ENCODE peak calls at places on chromosomes 11 and 22, in six cellular contexts. K is brain microvascular endothelial cell, J is K562, Z is ovary, Y is dorsolateral prefrontal cortex, E is lower lobe of right lung. Q is an unnamed sample.

GRCh38 chr11:128492903-128493569 is 94.3 kb downstream of the ETS1 start:
- DNase-seq in K (no peak), J (no peak), Z (no peak), Y (no peak), E (no peak), Q (no peak)

GRCh38 chr22:42814215-42814614 is 42.9 kb downstream of the ARFGAP3 start:
- DNase-seq in K (no peak), J (no peak), Z (no peak), Y (no peak), E (no peak), Q (no peak)

GRCh38 chr22:30267382-30268302 is 991 bp upstream of the OSM start:
- DNase-seq in K (no peak), J (no peak), Z (no peak), Y (no peak), E (peak), Q (no peak)

GRCh38 chr11:65538232-65538914 is 13.5 kb downstream of the SCYL1 start:
- DNase-seq in K (no peak), J (no peak), Z (peak), Y (no peak), E (no peak), Q (no peak)

GRCh38 chr11:35087648-35088047 is 51.3 kb upstream of the CD44 start:
- DNase-seq in K (no peak), J (no peak), Z (no peak), Y (no peak), E (no peak), Q (no peak)

GRCh38 chr11:73397468-73398131 is 21.4 kb downstream of the RELT start:
- DNase-seq in K (no peak), J (no peak), Z (peak), Y (peak), E (no peak), Q (no peak)

GRCh38 chr11:2099523-2100316 is 39.5 kb downstream of the IGF2 start:
- DNase-seq in K (no peak), J (no peak), Z (peak), Y (peak), E (peak), Q (no peak)

GRCh38 chr11:72634016-72634415 is 40.2 kb downstream of the PDE2A start:
- DNase-seq in K (no peak), J (no peak), Z (no peak), Y (no peak), E (no peak), Q (no peak)

GRCh38 chr11:57800444-57801184 is 39.0 kb downstream of the CTNND1 start:
- DNase-seq in K (peak), J (peak), Z (no peak), Y (no peak), E (no peak), Q (no peak)

GRCh38 chr11:86388198-86388597 is 13.5 kb downstream of the CCDC81 start:
- DNase-seq in K (no peak), J (no peak), Z (no peak), Y (no peak), E (no peak), Q (no peak)

GRCh38 chr11:20369816-20370215 is 6.3 kb downstream of the HTATIP2 start:
- DNase-seq in K (no peak), J (peak), Z (no peak), Y (no peak), E (no peak), Q (no peak)

GRCh38 chr11:106397787-106398355 is 320.4 kb downstream of the AASDHPPT start:
- DNase-seq in K (no peak), J (no peak), Z (no peak), Y (no peak), E (no peak), Q (no peak)

GRCh38 chr11:12200359-12201015 is 90.1 kb downstream of the MICAL2 start:
- DNase-seq in K (peak), J (peak), Z (peak), Y (no peak), E (no peak), Q (peak)

GRCh38 chr11:88709567-88709966 is 356.2 kb downstream of the GRM5 start:
- DNase-seq in K (no peak), J (no peak), Z (no peak), Y (peak), E (no peak), Q (no peak)

GRCh38 chr22:42895087-42895486 is 38.0 kb upstream of the ARFGAP3 start:
- DNase-seq in K (no peak), J (no peak), Z (no peak), Y (no peak), E (no peak), Q (no peak)

GRCh38 chr11:129853508-129854228 is 38.0 kb downstream of the TMEM45B start:
- DNase-seq in K (no peak), J (no peak), Z (peak), Y (no peak), E (peak), Q (no peak)

GRCh38 chr11:131025421-131026126 is 109.3 kb upstream of the SNX19 start:
- DNase-seq in K (no peak), J (no peak), Z (no peak), Y (no peak), E (no peak), Q (no peak)

GRCh38 chr11:131027501-131027900 is 111.2 kb upstream of the SNX19 start:
- DNase-seq in K (no peak), J (no peak), Z (no peak), Y (no peak), E (no peak), Q (no peak)

DNA sequence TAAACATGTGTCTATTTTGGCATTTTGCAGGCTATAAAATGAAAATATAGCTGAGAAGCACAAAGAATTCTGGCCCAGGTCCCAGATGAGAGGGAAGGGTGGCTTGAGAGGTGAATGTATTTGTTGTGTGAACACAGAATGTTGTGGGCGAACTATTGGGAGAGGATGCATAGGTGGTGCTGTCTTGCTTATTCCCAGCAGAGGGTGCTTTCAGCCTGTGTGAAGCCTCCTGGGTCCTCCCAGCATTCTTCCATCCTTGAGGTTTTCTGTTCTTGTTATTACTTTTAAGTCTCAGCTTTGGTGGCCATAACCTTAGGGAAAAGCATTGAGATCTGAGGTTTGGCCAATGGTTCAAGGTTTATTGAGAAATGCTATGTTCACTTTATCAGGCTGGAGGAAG is 108.7 kb upstream of the SNX19 start:
- DNase-seq in K (peak), J (peak), Z (no peak), Y (no peak), E (no peak), Q (no peak)
- TF ChIP-seq CTCF in K (peak), J (peak), Z (no peak), Y (peak), E (no peak), Q (no peak)

GRCh38 chr22:41257696-41258095 is 17.0 kb upstream of the CHADL start:
- DNase-seq in K (no peak), J (no peak), Z (no peak), Y (no peak), E (no peak), Q (no peak)
- H3K4me3 ChIP-seq in K (no peak), J (no peak), Z (no peak), Y (no peak), E (no peak), Q (no peak)

DNA sequence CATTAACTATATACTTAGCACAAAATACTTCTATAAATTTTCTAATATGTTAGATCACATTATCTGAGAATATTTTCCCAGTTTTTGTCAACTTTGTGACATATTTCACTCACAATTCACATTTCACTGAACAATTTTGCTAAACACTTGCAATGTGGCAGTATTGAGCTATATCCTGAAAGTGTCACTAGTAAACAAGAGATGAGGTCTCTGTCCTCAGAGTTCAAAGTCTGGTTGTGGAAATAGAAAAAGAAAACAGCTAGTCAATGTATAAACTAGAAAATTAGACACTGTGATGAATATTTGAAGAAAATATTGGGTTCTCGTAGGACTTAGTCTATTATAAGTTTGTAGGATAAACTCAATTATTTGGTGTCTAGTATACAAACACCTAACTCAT is 87.4 kb upstream of the CHORDC1 start:
- DNase-seq in K (no peak), J (no peak), Z (no peak), Y (no peak), E (no peak), Q (no peak)
- TF ChIP-seq CTCF in K (no peak), J (no peak), Z (no peak), Y (no peak), E (no peak), Q (no peak)

GRCh38 chr11:46330154-46330886 is 16.9 kb upstream of the DGKZ start:
- DNase-seq in K (no peak), J (no peak), Z (no peak), Y (no peak), E (no peak), Q (no peak)
- H3K4me3 ChIP-seq in K (no peak), J (no peak), Z (no peak), Y (peak), E (no peak), Q (no peak)

GRCh38 chr11:95293116-95293515 is 62.1 kb upstream of the SESN3 start:
- DNase-seq in K (no peak), J (no peak), Z (no peak), Y (no peak), E (no peak), Q (no peak)
- TF ChIP-seq CTCF in K (no peak), J (no peak), Z (no peak), Y (no peak), E (no peak), Q (no peak)

DNA sequence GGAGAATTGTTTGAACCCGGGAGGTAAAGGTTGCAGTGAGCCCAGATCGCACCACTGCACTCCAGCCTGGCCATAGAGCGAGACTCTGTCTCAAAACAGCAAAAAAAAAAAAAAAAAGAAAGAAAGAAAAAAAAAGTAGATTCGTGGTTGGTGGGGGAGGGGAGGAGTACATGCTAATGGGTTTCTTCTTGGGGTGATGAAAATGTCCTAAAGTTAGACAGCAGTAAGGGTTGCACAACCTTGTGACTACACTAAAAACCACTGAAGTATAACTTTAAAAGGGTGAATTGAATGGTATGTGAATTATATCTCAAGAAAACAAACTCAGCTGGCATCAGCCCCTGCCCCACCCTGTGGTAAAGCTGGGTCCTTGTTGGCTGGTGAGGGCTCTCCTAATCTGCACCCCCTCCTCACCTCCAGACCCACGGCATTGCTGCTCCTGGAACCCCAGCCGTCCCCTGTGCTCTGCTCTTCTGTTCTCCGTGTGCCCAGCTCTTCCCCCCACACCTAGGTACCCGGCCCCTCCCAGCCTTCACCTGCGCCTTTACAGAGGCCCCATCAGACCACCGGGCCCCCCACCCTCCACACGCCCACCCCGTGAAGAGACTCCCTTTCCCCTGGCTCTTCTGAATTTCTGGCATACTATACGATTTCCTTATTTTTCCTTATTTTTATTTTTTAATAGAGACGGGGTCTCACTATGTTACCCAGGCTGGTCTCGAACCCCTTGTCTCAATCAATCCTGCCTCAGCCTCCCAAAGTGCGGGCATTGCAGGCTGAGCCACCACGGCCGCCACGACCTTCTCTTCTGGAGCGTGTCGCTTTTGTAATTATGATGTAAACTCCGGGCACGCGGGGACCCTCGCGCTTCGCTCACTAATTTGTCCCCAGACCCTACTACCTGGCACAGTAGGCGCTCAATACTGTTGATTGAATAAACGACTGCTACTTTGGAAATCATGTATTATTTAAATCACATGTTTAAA is 927 bp upstream of the FADD start:
- DNase-seq in K (no peak), J (no peak), Z (no peak), Y (no peak), E (peak), Q (no peak)
- H3K4me3 ChIP-seq in K (peak), J (no peak), Z (peak), Y (peak), E (peak), Q (peak)

GRCh38 chr22:36406721-36407120 is 19.0 kb upstream of the MYH9 start:
- DNase-seq in K (no peak), J (no peak), Z (no peak), Y (no peak), E (no peak), Q (no peak)

GRCh38 chr22:36413022-36413770 is 25.4 kb upstream of the MYH9 start:
- DNase-seq in K (no peak), J (no peak), Z (no peak), Y (no peak), E (no peak), Q (no peak)

GRCh38 chr22:36411589-36412258 is 24.0 kb upstream of the MYH9 start:
- DNase-seq in K (no peak), J (no peak), Z (no peak), Y (no peak), E (no peak), Q (no peak)

GRCh38 chr22:36409067-36409466 is 21.3 kb upstream of the MYH9 start:
- DNase-seq in K (no peak), J (no peak), Z (no peak), Y (no peak), E (no peak), Q (no peak)

DNA sequence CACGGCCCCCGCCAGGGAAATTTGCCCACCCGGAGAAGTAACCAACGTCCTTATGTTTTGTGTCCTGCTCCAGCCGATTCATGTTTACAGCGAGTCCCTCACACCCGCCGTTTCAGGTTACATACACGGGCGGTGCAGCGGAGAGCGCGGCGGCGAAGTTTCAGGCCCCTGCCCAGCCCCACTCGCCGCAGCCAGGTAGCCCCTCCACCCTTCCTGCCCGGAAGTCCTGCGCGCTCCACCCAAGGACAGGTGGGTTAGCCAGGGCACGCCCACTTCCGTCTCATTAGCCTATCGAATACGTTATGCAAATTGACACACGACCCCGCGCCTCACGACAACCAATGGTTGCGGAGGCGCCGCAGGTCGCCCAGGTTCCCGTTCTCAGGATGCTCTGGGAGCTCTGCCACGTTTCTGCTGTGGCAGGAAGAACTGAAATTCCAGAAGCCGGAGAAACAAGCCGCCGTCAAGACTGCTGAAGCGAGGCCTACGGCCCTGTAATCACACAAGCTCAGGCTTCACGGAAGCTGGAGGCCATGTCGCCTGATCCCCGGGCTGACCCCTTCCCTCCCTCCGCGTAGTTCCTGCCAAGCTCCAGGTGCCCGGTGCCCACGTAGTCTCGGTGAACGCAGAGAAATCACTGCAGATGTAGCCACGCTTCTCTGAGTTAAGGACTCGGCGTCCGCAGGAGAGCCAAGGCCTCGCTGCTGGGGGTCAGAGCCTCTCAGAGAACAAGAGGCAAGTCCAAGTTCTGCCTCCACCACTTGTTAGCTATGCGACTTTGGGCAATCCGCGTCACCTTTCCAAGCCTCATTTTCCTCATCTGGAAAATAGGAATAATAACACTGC is 22.4 kb upstream of the MYH9 start:
- DNase-seq in K (no peak), J (peak), Z (peak), Y (peak), E (peak), Q (peak)
- TF ChIP-seq CTCF in K (peak), J (no peak), Z (no peak), Y (no peak), E (no peak), Q (no peak)

GRCh38 chr11:708511-708910 is 2.5 kb downstream of the EPS8L2 start:
- DNase-seq in K (no peak), J (no peak), Z (peak), Y (no peak), E (no peak), Q (no peak)

GRCh38 chr11:706439-706956 is 467 bp downstream of the EPS8L2 start:
- DNase-seq in K (no peak), J (no peak), Z (peak), Y (no peak), E (peak), Q (no peak)

GRCh38 chr11:709109-709997 is 3.3 kb downstream of the EPS8L2 start:
- DNase-seq in K (no peak), J (no peak), Z (peak), Y (no peak), E (no peak), Q (no peak)

GRCh38 chr11:706957-707816 is 1.2 kb downstream of the EPS8L2 start:
- DNase-seq in K (no peak), J (no peak), Z (peak), Y (no peak), E (peak), Q (no peak)

GRCh38 chr11:707817-708420 is 1.9 kb downstream of the EPS8L2 start:
- DNase-seq in K (no peak), J (no peak), Z (peak), Y (no peak), E (peak), Q (no peak)
- H3K4me3 ChIP-seq in K (no peak), J (no peak), Z (no peak), Y (no peak), E (peak), Q (peak)

DNA sequence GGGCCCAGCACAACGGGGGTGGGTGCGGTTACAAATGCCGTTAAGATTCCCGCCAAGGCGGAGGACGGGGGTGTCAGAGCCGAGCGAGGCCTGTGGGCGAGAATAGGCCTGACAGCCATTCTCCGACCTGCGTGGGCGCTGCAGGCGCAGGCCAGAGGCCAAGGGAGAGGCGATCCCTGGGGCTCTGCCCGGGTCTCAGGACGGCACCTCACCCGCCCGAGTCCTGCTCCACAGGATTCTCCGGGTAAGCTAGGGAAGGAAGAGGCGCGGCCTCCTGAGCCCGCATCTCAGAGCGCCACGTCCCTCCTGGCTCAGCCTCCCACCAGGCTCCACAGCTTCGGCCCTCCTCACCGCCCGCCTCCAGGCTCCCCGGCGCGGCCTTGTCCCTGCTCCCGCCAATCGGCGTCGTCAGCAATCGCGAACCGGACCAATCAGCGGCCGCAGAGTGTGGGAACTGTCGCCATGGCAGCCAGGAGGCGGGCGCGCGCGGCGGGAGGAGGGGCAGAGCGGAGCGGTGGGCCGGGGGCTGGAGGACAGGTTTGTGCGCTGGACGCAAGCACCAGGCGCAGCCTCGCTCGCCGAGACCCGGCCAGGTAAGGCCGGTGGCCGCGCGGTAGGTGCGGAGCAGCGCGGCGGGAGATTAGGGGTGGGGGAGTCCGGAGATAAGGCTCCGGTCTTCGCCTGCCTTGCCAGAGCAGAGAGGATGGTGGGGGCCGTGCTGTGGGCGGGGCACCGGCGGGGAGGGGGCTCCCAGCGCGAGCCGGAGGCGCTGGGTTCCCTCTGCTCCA is at the start of gene NUCB2:
- DNase-seq in K (peak), J (peak), Z (peak), Y (peak), E (peak), Q (peak)
- TF ChIP-seq CTCF in K (no peak), J (no peak), Z (no peak), Y (peak), E (no peak), Q (no peak)

GRCh38 chr22:37559901-37560681 is at the start of gene CDC42EP1:
- DNase-seq in K (no peak), J (peak), Z (peak), Y (peak), E (peak), Q (no peak)

GRCh38 chr22:37562049-37562784 is 1.9 kb downstream of the CDC42EP1 start:
- DNase-seq in K (no peak), J (no peak), Z (no peak), Y (no peak), E (no peak), Q (no peak)

GRCh38 chr22:37559521-37559900 is 769 bp upstream of the CDC42EP1 start:
- DNase-seq in K (no peak), J (no peak), Z (peak), Y (no peak), E (no peak), Q (no peak)

GRCh38 chr22:37561209-37562048 is 1.1 kb downstream of the CDC42EP1 start:
- DNase-seq in K (peak), J (peak), Z (peak), Y (peak), E (peak), Q (peak)

DNA sequence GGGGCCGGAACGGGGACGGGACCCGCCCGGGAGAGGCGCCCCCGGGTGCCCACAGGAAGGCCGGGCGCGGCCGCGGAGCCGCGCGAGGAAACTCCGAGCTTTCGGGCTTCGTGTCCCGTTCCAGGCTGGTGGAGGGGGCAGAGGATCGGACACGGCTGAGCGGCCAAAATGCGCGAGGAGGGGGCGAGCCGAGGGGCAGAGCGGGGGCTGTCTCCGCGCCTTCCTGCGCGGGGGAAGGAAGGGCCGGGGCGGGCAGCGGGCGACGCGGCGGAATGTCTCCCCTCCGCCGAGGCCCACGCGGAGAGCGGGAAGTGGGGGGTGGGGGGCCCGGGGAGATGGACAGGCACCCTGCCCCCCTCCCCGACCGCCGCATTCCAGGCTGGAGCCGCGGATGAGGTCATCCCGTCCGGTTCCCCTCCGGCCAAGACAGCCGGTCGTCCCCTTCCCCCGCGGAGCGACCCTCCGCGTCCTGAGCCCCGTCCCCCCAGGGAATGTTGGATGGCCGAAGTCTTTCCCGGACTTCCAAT is 465 bp downstream of the CDC42EP1 start:
- DNase-seq in K (no peak), J (no peak), Z (peak), Y (no peak), E (peak), Q (no peak)
- H3K4me3 ChIP-seq in K (peak), J (peak), Z (peak), Y (peak), E (peak), Q (peak)